ENCODE peak calls at places on chromosomes 12 and 14, in seven cellular contexts. Q is stimulated activated CD8-positive, alpha-beta memory T cell treated with anti-CD3 and anti-CD28 coated beads, Interleukin-2, amount 100 ng/mL, for 1 hour; T is NCI-H1105 treated with DMSO at 0.1 percent for 48 hours; S is myocyte; Z is A549; P is NCI-H1092; O is cerebellar nuclear complex. A is an unnamed sample.

GRCh38 chr14:53367631-53368030 is 214.5 kb upstream of the DDHD1 start:
- DNase-seq in P (no peak), Q (no peak), T (no peak), Z (no peak), S (no peak), O (no peak), A (no peak)

GRCh38 chr12:132095520-132096409 is 48.4 kb downstream of the DDX51 start:
- DNase-seq in S (no peak), Q (no peak), T (no peak), P (no peak), Z (no peak), O (no peak), A (no peak)

GRCh38 chr14:64746298-64747250 is 42.4 kb downstream of the PLEKHG3 start:
- DNase-seq in Q (no peak), P (no peak), Z (no peak), S (peak; percentile 19), T (no peak), O (no peak), A (no peak)

GRCh38 chr14:65637780-65638179 is 225.2 kb downstream of the FUT8 start:
- DNase-seq in Z (no peak), O (no peak), P (no peak), S (peak; percentile 71), Q (no peak), T (no peak), A (peak; percentile 6)

GRCh38 chr14:33634631-33635030 is 316.2 kb downstream of the EGLN3 start:
- DNase-seq in S (no peak), Q (no peak), T (no peak), O (no peak), P (no peak), Z (no peak), A (no peak)

GRCh38 chr14:67853207-67853606 is 33.6 kb downstream of the RAD51B start:
- DNase-seq in P (no peak), O (no peak), Q (no peak), Z (no peak), S (no peak), T (no peak), A (no peak)

GRCh38 chr12:835754-836493 is 83.5 kb downstream of the WNK1 start:
- DNase-seq in T (no peak), P (no peak), O (no peak), S (no peak), Z (no peak), Q (no peak), A (no peak)

GRCh38 chr14:99724939-99725773 is 41.1 kb downstream of the CYP46A1 start:
- DNase-seq in S (no peak), T (no peak), P (no peak), Q (no peak), Z (no peak), O (no peak), A (no peak)

GRCh38 chr14:92657457-92658142 is 90.8 kb downstream of the LGMN start:
- DNase-seq in Z (no peak), S (no peak), O (no peak), T (no peak), P (no peak), Q (no peak), A (no peak)

GRCh38 chr12:106170285-106170684 is 31.5 kb upstream of the NUAK1 start:
- DNase-seq in O (no peak), Z (peak; percentile 21), P (no peak), T (no peak), Q (no peak), S (peak; percentile 69), A (peak; percentile 51)

GRCh38 chr12:67926063-67926462 is 63.2 kb upstream of the IFNG-AS1 start:
- DNase-seq in S (no peak), Q (no peak), O (no peak), Z (no peak), P (no peak), T (no peak), A (no peak)

GRCh38 chr12:41967668-41968649 is 176.7 kb downstream of the GXYLT1 start:
- DNase-seq in Q (no peak), O (no peak), Z (no peak), T (peak; percentile 25), P (no peak), S (no peak), A (peak; percentile 60)

GRCh38 chr12:46915082-46915481 is 89.3 kb upstream of the SLC38A4 start:
- DNase-seq in S (peak; percentile 99), T (no peak), Z (no peak), P (no peak), O (no peak), Q (no peak), A (peak; percentile 63)

GRCh38 chr14:102819176-102819628 is 42.0 kb downstream of the TRAF3 start:
- DNase-seq in S (no peak), O (no peak), T (no peak), Q (no peak), P (no peak), Z (no peak), A (no peak)

GRCh38 chr12:99278899-99279298 is 368.7 kb upstream of the GARIN6 start:
- DNase-seq in Q (no peak), O (no peak), Z (no peak), T (no peak), S (peak; percentile 16), P (no peak), A (no peak)

GRCh38 chr14:95555053-95555452 is 20.2 kb downstream of the GLRX5 start:
- DNase-seq in S (no peak), Q (no peak), P (no peak), Z (no peak), T (no peak), O (no peak), A (no peak)

GRCh38 chr14:94677747-94678146 is 65.6 kb downstream of the SERPINA3 start:
- DNase-seq in O (no peak), S (no peak), Z (no peak), P (no peak), T (no peak), Q (no peak), A (no peak)

GRCh38 chr14:63178912-63179311 is 25.3 kb upstream of the RHOJ start:
- DNase-seq in S (no peak), T (no peak), P (no peak), Z (no peak), Q (no peak), O (no peak), A (no peak)

GRCh38 chr14:65958664-65959562 is 527.3 kb upstream of the CCDC196 start:
- DNase-seq in Q (no peak), S (peak; percentile 49), T (peak; percentile 65), O (peak; percentile 9), Z (peak; percentile 37), P (peak; percentile 53), A (no peak)

GRCh38 chr12:109927622-109928021 is 27.5 kb downstream of the TCHP start:
- DNase-seq in O (no peak), Q (no peak), P (no peak), S (no peak), Z (peak; percentile 64), T (peak; percentile 30), A (no peak)

GRCh38 chr14:23365353-23366162 is 586 bp upstream of the EFS start:
- DNase-seq in Z (no peak), Q (no peak), T (no peak), S (no peak), O (no peak), P (no peak), A (no peak)

GRCh38 chr12:75439930-75440329 is 40.6 kb upstream of the GLIPR1 start:
- DNase-seq in O (no peak), P (no peak), Z (no peak), S (no peak), Q (no peak), T (no peak), A (no peak)

GRCh38 chr12:65781681-65782269 is 42.5 kb upstream of the HMGA2 start:
- DNase-seq in Q (no peak), S (no peak), P (no peak), O (no peak), T (no peak), Z (no peak), A (no peak)

GRCh38 chr12:6839482-6840201 is 1.1 kb upstream of the GNB3 start:
- DNase-seq in Z (no peak), S (peak; percentile 74), O (peak; percentile 16), T (peak; percentile 51), Q (no peak), P (no peak), A (no peak)

GRCh38 chr14:105092124-105092911 is 27.1 kb upstream of the GPR132 start:
- DNase-seq in P (no peak), S (no peak), T (no peak), Z (peak; percentile 84), Q (no peak), O (no peak), A (no peak)

GRCh38 chr12:5453471-5453870 is 21.6 kb downstream of the NTF3 start:
- DNase-seq in P (no peak), Q (no peak), S (peak; percentile 31), O (no peak), Z (no peak), T (no peak), A (no peak)

GRCh38 chr12:28104338-28104737 is 85.9 kb upstream of the CCDC91 start:
- DNase-seq in S (no peak), O (no peak), Z (no peak), P (no peak), T (no peak), Q (no peak), A (no peak)

GRCh38 chr14:99503848-99504453 is 22.7 kb downstream of the CCNK start:
- DNase-seq in Q (no peak), T (no peak), S (peak; percentile 42), Z (no peak), O (no peak), P (no peak), A (no peak)

GRCh38 chr12:122981587-122982493 is 1.4 kb downstream of the ARL6IP4 start:
- DNase-seq in S (no peak), T (no peak), Z (no peak), Q (no peak), O (no peak), P (no peak), A (no peak)

GRCh38 chr14:67694791-67695393 is 672 bp downstream of the RDH11 start:
- DNase-seq in Q (peak; percentile 45), O (no peak), P (peak; percentile 71), Z (peak; percentile 89), T (peak; percentile 89), S (peak; percentile 81), A (peak; percentile 87)

GRCh38 chr12:49543221-49543913 is 4.5 kb downstream of the KCNH3 start:
- DNase-seq in Q (no peak), Z (no peak), T (no peak), P (no peak), O (no peak), S (no peak), A (no peak)

GRCh38 chr12:111444314-111444705 is 38.6 kb downstream of the SH2B3 start:
- DNase-seq in Q (no peak), S (peak; percentile 99), P (no peak), Z (no peak), O (no peak), T (no peak), A (no peak)

GRCh38 chr14:92382677-92383076 is 59.7 kb downstream of the SLC24A4 start:
- DNase-seq in Q (no peak), Z (peak; percentile 40), S (no peak), O (no peak), P (no peak), T (no peak), A (no peak)

GRCh38 chr12:4252595-4252994 is 21.0 kb upstream of the CCND2 start:
- DNase-seq in Q (no peak), S (no peak), O (no peak), T (no peak), P (no peak), Z (no peak), A (no peak)

GRCh38 chr14:80100681-80101080 is 110.6 kb downstream of the DIO2 start:
- DNase-seq in Z (no peak), O (no peak), P (no peak), Q (no peak), S (no peak), T (no peak), A (no peak)

GRCh38 chr14:90019824-90020523 is 41.8 kb upstream of the KCNK13 start:
- DNase-seq in S (no peak), Z (no peak), Q (no peak), P (no peak), O (no peak), T (no peak), A (no peak)

GRCh38 chr12:88578821-88579518 is 1.3 kb downstream of the KITLG start:
- DNase-seq in Q (no peak), Z (peak; percentile 52), T (peak; percentile 83), S (peak; percentile 56), O (no peak), P (peak; percentile 43), A (no peak)

GRCh38 chr12:97235102-97235501 is 227.5 kb upstream of the RMST start:
- DNase-seq in Z (no peak), P (no peak), O (no peak), T (no peak), Q (no peak), S (no peak), A (no peak)